ENCODE peak calls at places on chromosomes 6 and 20, in four cellular contexts. V, W, O and G are unnamed samples.

GRCh38 chr20:4484431-4485057 is 237.2 kb upstream of the PRND start:
- DNase-seq in V (no peak), W (no peak), O (no peak), G (no peak)

GRCh38 chr6:149289966-149290365 is 27.5 kb upstream of the TAB2 start:
- DNase-seq in V (no peak), W (no peak), O (no peak), G (no peak)

GRCh38 chr20:9458075-9458818 is 56.1 kb upstream of the LAMP5 start:
- DNase-seq in V (no peak), W (no peak), O (no peak), G (no peak)

GRCh38 chr20:22403860-22404608 is 180.3 kb downstream of the FOXA2 start:
- DNase-seq in V (no peak), W (no peak), O (no peak), G (no peak)

GRCh38 chr6:108650781-108651180 is 90.1 kb downstream of the FOXO3 start:
- DNase-seq in V (no peak), W (no peak), O (no peak), G (no peak)

GRCh38 chr6:135630789-135631376 is 133.3 kb upstream of the AHI1 start:
- DNase-seq in V (no peak), W (no peak), O (no peak), G (no peak)

GRCh38 chr20:17481661-17482060 is 49.5 kb downstream of the BFSP1 start:
- DNase-seq in V (no peak), W (no peak), O (no peak), G (no peak)

GRCh38 chr6:153172815-153173214 is 41.7 kb upstream of the RGS17 start:
- DNase-seq in V (no peak), W (no peak), O (no peak), G (no peak)

GRCh38 chr20:63567382-63568169 is 6.5 kb downstream of the HELZ2 start:
- DNase-seq in V (peak; percentile 49), W (peak; percentile 88), O (peak; percentile 62), G (peak; percentile 33)

GRCh38 chr20:32581839-32582658 is 3.1 kb downstream of the NOL4L start:
- DNase-seq in V (peak; percentile 37), W (no peak), O (no peak), G (no peak)

GRCh38 chr6:133973109-133973971 is 20.3 kb downstream of the TBPL1 start:
- DNase-seq in V (peak; percentile 39), W (no peak), O (no peak), G (peak; percentile 17)

GRCh38 chr6:116982401-116982800 is 105.4 kb downstream of the RFX6 start:
- DNase-seq in V (no peak), W (no peak), O (no peak), G (no peak)

GRCh38 chr6:36120539-36120938 is 9.8 kb upstream of the MAPK13 start:
- DNase-seq in V (peak; percentile 76), W (no peak), O (peak; percentile 80), G (peak; percentile 74)

GRCh38 chr20:1673424-1673823 is 15.8 kb upstream of the SIRPG start:
- DNase-seq in V (no peak), W (no peak), O (no peak), G (no peak)

GRCh38 chr6:22146581-22147468 is 150.0 kb downstream of the PRL start:
- DNase-seq in V (peak; percentile 27), W (no peak), O (no peak), G (no peak)

GRCh38 chr6:76043690-76044089 is 28.8 kb downstream of the IMPG1 start:
- DNase-seq in V (no peak), W (no peak), O (no peak), G (no peak)

GRCh38 chr6:157376706-157377230 is 4.2 kb upstream of the ZDHHC14 start:
- DNase-seq in V (no peak), W (no peak), O (no peak), G (no peak)

GRCh38 chr6:23325065-23325464 is 755.7 kb downstream of the HDGFL1 start:
- DNase-seq in V (no peak), W (no peak), O (no peak), G (no peak)

GRCh38 chr6:35082046-35082732 is 59.0 kb downstream of the TCP11 start:
- DNase-seq in V (no peak), W (no peak), O (no peak), G (no peak)

GRCh38 chr6:163347021-163347446 is 67.5 kb upstream of the QKI start:
- DNase-seq in V (no peak), W (no peak), O (no peak), G (no peak)

GRCh38 chr6:32906539-32906938 is 34.3 kb downstream of the HLA-DMB start:
- DNase-seq in V (no peak), W (no peak), O (no peak), G (no peak)

GRCh38 chr6:119390276-119390793 is 40.8 kb upstream of the MAN1A1 start:
- DNase-seq in V (no peak), W (no peak), O (no peak), G (no peak)

GRCh38 chr6:137033828-137034227 is 10.9 kb downstream of the IL20RA start:
- DNase-seq in V (peak; percentile 37), W (no peak), O (peak; percentile 51), G (no peak)

GRCh38 chr6:3776881-3777507 is 25.5 kb upstream of the PXDC1 start:
- DNase-seq in V (no peak), W (no peak), O (no peak), G (no peak)

GRCh38 chr6:125747589-125748533 is 1.6 kb upstream of the HEY2 start:
- DNase-seq in V (peak; percentile 39), W (peak; percentile 87), O (peak; percentile 30), G (peak; percentile 25)

GRCh38 chr6:150269130-150269856 is 99.5 kb upstream of the IYD start:
- DNase-seq in V (no peak), W (no peak), O (no peak), G (no peak)

GRCh38 chr6:39891353-39891752 is 42.9 kb downstream of the MOCS1 start:
- DNase-seq in V (no peak), W (no peak), O (no peak), G (no peak)
- H3K27ac ChIP-seq in V (no peak overlapping the region), W (no peak overlapping the region), O (no peak overlapping the region), G (no peak overlapping the region)

GRCh38 chr20:49823152-49823847 is 10.7 kb downstream of the SLC9A8 start:
- DNase-seq in V (peak; percentile 59), W (no peak), O (no peak), G (peak; percentile 61)

GRCh38 chr20:49821381-49821780 is 8.8 kb downstream of the SLC9A8 start:
- DNase-seq in V (no peak), W (no peak), O (no peak), G (no peak)

GRCh38 chr20:49819702-49820101 is 7.1 kb downstream of the SLC9A8 start:
- DNase-seq in V (no peak), W (no peak), O (no peak), G (no peak)

GRCh38 chr20:49824206-49824605 is 11.6 kb downstream of the SLC9A8 start:
- DNase-seq in V (no peak), W (no peak), O (no peak), G (no peak)

GRCh38 chr20:49821850-49822249 is 9.2 kb downstream of the SLC9A8 start:
- DNase-seq in V (no peak), W (no peak), O (no peak), G (no peak)
- H3K27ac ChIP-seq in V (no peak overlapping the region), W (no peak overlapping the region), O (no peak overlapping the region), G (peak overlapping the region; percentile 22)

GRCh38 chr6:17396256-17396655 is 2.9 kb downstream of the CAP2 start:
- DNase-seq in V (no peak), W (no peak), O (no peak), G (no peak)

GRCh38 chr6:17392978-17393334 is 439 bp upstream of the CAP2 start:
- DNase-seq in V (no peak), W (no peak), O (no peak), G (no peak)

GRCh38 chr6:17395112-17395511 is 1.7 kb downstream of the CAP2 start:
- DNase-seq in V (no peak), W (no peak), O (no peak), G (no peak)

GRCh38 chr6:17393335-17394191 is at the start of gene CAP2:
- DNase-seq in V (no peak), W (peak; percentile 86), O (no peak), G (no peak)

DNA sequence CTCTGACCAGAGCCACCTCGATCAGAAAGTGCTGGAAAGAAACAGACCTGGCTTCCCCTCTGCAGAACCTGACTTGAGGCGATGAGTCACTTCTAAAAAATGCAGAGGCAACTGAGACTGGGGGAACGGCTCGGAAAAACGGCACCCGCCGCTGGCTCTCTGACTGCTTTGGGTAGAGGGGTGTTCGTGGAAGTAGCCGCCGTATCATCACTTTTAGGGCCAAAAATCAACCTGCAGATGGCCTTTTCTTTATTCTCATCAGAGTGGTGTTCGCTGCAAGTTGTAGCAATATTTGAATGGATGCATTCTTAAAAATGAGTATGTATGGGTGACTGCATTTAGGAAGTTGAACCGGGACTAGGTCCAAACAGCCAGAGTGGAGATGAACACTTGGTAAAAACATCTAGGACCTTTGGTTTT is 807 bp downstream of the CAP2 start:
- DNase-seq in V (no peak), W (peak; percentile 82), O (no peak), G (no peak)
- H3K27ac ChIP-seq in V (no peak overlapping the region), W (peak overlapping the region; percentile 61), O (no peak overlapping the region), G (no peak overlapping the region)

GRCh38 chr20:41423026-41423425 is 56.4 kb upstream of the EMILIN3 start:
- DNase-seq in V (no peak), W (no peak), O (no peak), G (no peak)

GRCh38 chr20:41415191-41415590 is 48.6 kb upstream of the EMILIN3 start:
- DNase-seq in V (no peak), W (no peak), O (no peak), G (no peak)

GRCh38 chr20:41418739-41419293 is 52.2 kb upstream of the EMILIN3 start:
- DNase-seq in V (no peak), W (no peak), O (no peak), G (no peak)

GRCh38 chr20:41413169-41413568 is 46.6 kb upstream of the EMILIN3 start:
- DNase-seq in V (no peak), W (no peak), O (no peak), G (no peak)

GRCh38 chr20:41418031-41418430 is 51.4 kb upstream of the EMILIN3 start:
- DNase-seq in V (no peak), W (no peak), O (no peak), G (no peak)
- H3K27ac ChIP-seq in V (no peak overlapping the region), W (no peak overlapping the region), O (no peak overlapping the region), G (no peak overlapping the region)

DNA sequence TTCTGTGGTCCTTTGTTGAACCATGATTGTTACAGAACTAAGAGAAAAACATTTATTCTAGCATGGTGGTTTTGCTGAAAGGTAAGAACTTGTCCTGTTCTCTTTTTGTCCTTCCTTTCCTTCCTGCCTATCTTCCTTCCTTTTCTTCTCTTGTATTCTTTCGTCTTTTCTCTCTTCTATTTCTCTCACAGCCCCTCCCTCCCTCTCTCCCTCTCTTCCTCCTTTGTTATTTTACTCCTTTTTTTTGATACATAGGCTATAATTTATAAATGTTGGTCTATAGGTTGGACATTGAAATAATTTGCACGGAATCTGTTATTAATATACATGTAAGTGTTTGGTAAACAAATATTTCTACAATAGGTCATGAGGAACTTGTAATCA is 18.6 kb downstream of the ADGRB3 start:
- DNase-seq in V (no peak), W (no peak), O (no peak), G (no peak)
- H3K27ac ChIP-seq in V (peak overlapping the region; percentile 40), W (no peak overlapping the region), O (no peak overlapping the region), G (no peak overlapping the region)

GRCh38 chr6:25415274-25415673 is 136.1 kb downstream of the CARMIL1 start:
- DNase-seq in V (no peak), W (no peak), O (no peak), G (no peak)
- H3K27ac ChIP-seq in V (no peak overlapping the region), W (no peak overlapping the region), O (no peak overlapping the region), G (no peak overlapping the region)

GRCh38 chr6:110284877-110285276 is 73.3 kb downstream of the METTL24 start:
- DNase-seq in V (no peak), W (no peak), O (no peak), G (no peak)
- H3K27ac ChIP-seq in V (no peak overlapping the region), W (no peak overlapping the region), O (no peak overlapping the region), G (no peak overlapping the region)